ENCODE peak calls at places on chromosomes 1 and 21, in ten cellular contexts. L is chondrocyte, C is GM13976, R is pancreas, D is PC-3, V is B cell, A is left ventricle myocardium inferior, G is Calu3, J is OCI-LY7, M is prostate gland. B is an unnamed sample.
A peak's percentile ranks its signal among the peaks of the same experiment; 100 is the strongest.

GRCh38 chr1:229693124-229693523 is 67.1 kb downstream of the URB2 start:
- DNase-seq in L (no peak), C (peak; percentile 26), R (no peak), D (no peak), V (no peak), A (no peak), G (no peak), J (peak; percentile 94), M (no peak), B (no peak)

GRCh38 chr1:229508823-229509337 is 739 bp upstream of the NUP133 start:
- DNase-seq in L (no peak), C (no peak), R (no peak), D (no peak), V (no peak), A (no peak), G (no peak), J (peak; percentile 2), M (no peak), B (no peak)

GRCh38 chr1:21397813-21398188 is 42.1 kb upstream of the NBPF3 start:
- DNase-seq in L (no peak), C (peak; percentile 39), R (no peak), D (no peak), V (no peak), A (no peak), G (no peak), J (no peak), M (no peak), B (no peak)

GRCh38 chr1:7663451-7664146 is 107.5 kb upstream of the VAMP3 start:
- DNase-seq in L (no peak), C (no peak), R (no peak), D (no peak), V (no peak), A (no peak), G (no peak), J (no peak), M (no peak), B (no peak)

GRCh38 chr1:155976062-155976912 is 2.1 kb downstream of the ARHGEF2 start:
- DNase-seq in L (no peak), C (peak; percentile 71), R (no peak), D (peak; percentile 70), V (no peak), A (peak; percentile 82), G (peak; percentile 37), J (no peak), M (peak; percentile 38), B (peak; percentile 80)

GRCh38 chr1:29172415-29172814 is 9.3 kb downstream of the SRSF4 start:
- DNase-seq in L (peak; percentile 22), C (no peak), R (no peak), D (no peak), V (no peak), A (no peak), G (no peak), J (no peak), M (no peak), B (no peak)

GRCh38 chr1:93177991-93178390 is 2.2 kb downstream of the TMED5 start:
- DNase-seq in L (no peak), C (no peak), R (no peak), D (peak; percentile 37), V (no peak), A (no peak), G (no peak), J (no peak), M (no peak), B (no peak)

GRCh38 chr1:183780159-183780558 is 24.8 kb upstream of the RGL1 start:
- DNase-seq in L (no peak), C (no peak), R (no peak), D (no peak), V (no peak), A (no peak), G (no peak), J (no peak), M (no peak), B (no peak)

GRCh38 chr21:38807987-38808386 is 2.3 kb downstream of the ETS2 start:
- DNase-seq in L (no peak), C (no peak), R (no peak), D (no peak), V (no peak), A (no peak), G (no peak), J (no peak), M (no peak), B (no peak)

GRCh38 chr1:116218922-116219321 is 107.7 kb downstream of the MAB21L3 start:
- DNase-seq in L (no peak), C (no peak), R (peak; percentile 49), D (no peak), V (no peak), A (peak; percentile 48), G (no peak), J (no peak), M (no peak), B (peak; percentile 12)

GRCh38 chr21:25999935-26000582 is 170.5 kb downstream of the APP start:
- DNase-seq in L (no peak), C (no peak), R (no peak), D (no peak), V (no peak), A (no peak), G (no peak), J (no peak), M (no peak), B (no peak)

GRCh38 chr1:57986432-57986831 is 560.1 kb downstream of the OMA1 start:
- DNase-seq in L (no peak), C (peak; percentile 11), R (no peak), D (no peak), V (no peak), A (no peak), G (no peak), J (peak; percentile 1), M (no peak), B (no peak)

GRCh38 chr1:42838482-42839190 is 7.8 kb upstream of the ZNF691 start:
- DNase-seq in L (no peak), C (no peak), R (no peak), D (no peak), V (no peak), A (no peak), G (no peak), J (no peak), M (no peak), B (no peak)

GRCh38 chr21:32334980-32335471 is 36.4 kb downstream of the MRAP start:
- DNase-seq in L (no peak), C (no peak), R (no peak), D (no peak), V (no peak), A (no peak), G (no peak), J (no peak), M (no peak), B (peak; percentile 65)

DNA sequence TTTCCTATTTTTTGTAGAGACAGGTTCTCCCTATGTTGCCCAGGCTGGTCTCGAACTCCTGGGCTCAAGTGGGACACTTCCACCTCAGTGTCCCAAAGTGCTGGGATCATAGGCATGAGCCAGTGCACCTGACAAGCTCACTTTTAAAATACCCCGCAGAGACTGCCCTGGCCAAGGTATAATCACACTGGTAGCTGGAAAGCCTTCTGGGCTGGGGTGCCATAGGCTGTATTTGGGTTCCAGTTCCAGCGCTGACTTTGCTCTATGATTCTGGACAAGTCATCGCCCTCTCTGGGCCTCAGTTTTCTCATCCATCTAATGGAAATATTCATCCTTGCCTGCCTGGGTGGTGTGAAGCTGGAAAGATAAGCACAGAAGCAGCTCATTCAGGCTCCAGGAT is 10.4 kb downstream of the LDLRAD1 start:
- DNase-seq in L (no peak), C (no peak), R (no peak), D (no peak), V (no peak), A (no peak), G (no peak), J (no peak), M (no peak), B (no peak)
- TF ChIP-seq CTCF in L (no peak), C (no peak), R (no peak), D (no peak), V (no peak), A (no peak), G (no peak), J (no peak), M (no peak), B (no peak)

GRCh38 chr1:153394391-153394790 is 3.5 kb upstream of the S100A8 start:
- DNase-seq in L (no peak), C (no peak), R (no peak), D (no peak), V (no peak), A (no peak), G (no peak), J (no peak), M (no peak), B (peak; percentile 7)

GRCh38 chr1:153392822-153393221 is 1.9 kb upstream of the S100A8 start:
- DNase-seq in L (no peak), C (no peak), R (no peak), D (peak; percentile 28), V (no peak), A (no peak), G (no peak), J (no peak), M (no peak), B (no peak)

GRCh38 chr1:153395136-153395685 is 4.3 kb upstream of the S100A8 start:
- DNase-seq in L (no peak), C (no peak), R (no peak), D (peak; percentile 80), V (no peak), A (peak; percentile 37), G (no peak), J (no peak), M (no peak), B (peak; percentile 11)

GRCh38 chr1:153395776-153396175 is 4.9 kb upstream of the S100A8 start:
- DNase-seq in L (no peak), C (no peak), R (no peak), D (no peak), V (no peak), A (no peak), G (no peak), J (no peak), M (no peak), B (peak; percentile 6)

GRCh38 chr1:153393926-153394325 is 3.1 kb upstream of the S100A8 start:
- DNase-seq in L (no peak), C (no peak), R (no peak), D (no peak), V (no peak), A (no peak), G (peak; percentile 7), J (no peak), M (no peak), B (peak; percentile 47)
- TF ChIP-seq CTCF in L (no peak), C (no peak), R (no peak), D (peak; percentile 31), V (no peak), A (no peak), G (no peak), J (peak; percentile 17), M (no peak), B (peak; percentile 77)

GRCh38 chr1:220089650-220090556 is at the start of gene BPNT1:
- DNase-seq in L (peak; percentile 96), C (peak; percentile 80), R (peak; percentile 97), D (peak; percentile 100), V (peak; percentile 97), A (peak; percentile 93), G (peak; percentile 97), J (peak; percentile 97), M (peak; percentile 93), B (peak; percentile 97)
- TF ChIP-seq CTCF in L (peak; percentile 22), C (no peak), R (no peak), D (no peak), V (no peak), A (no peak), G (no peak), J (peak; percentile 44), M (no peak), B (no peak)

DNA sequence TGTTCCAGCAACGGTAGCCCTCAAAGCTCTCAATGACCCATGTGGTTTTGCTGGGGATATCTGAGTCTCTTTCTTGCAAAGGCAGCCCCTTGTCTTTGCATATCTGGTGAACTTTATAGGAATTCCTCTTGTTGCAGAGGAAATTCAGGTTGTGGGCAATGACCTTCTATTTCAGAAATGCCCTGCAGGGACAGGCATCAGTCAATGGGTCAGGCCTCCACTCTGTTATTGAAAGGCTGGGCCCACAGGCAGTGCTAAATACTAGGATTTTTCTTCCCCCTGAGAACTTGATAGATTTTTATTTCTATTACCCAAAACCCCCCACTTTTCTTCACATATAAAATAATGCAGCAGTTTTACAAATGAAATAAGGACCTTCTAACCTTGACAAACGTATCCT is 131.1 kb downstream of the TNR start:
- DNase-seq in L (no peak), C (no peak), R (no peak), D (no peak), V (no peak), A (no peak), G (no peak), J (no peak), M (no peak), B (no peak)
- TF ChIP-seq CTCF in L (no peak), C (no peak), R (no peak), D (no peak), V (no peak), A (no peak), G (no peak), J (no peak), M (no peak), B (no peak)

B was measured in WERI-Rb-1.